ENCODE peak calls at places on chromosomes 6 and 20, in seven cellular contexts. X, U, P, T, D, Z and O are unnamed samples.

GRCh38 chr20:10511507-10512231 is 76.6 kb downstream of the SLX4IP start:
- DNase-seq in X (peak), U (peak), P (peak), T (peak), D (peak), Z (peak), O (peak)

GRCh38 chr20:11849976-11850670 is 67.6 kb upstream of the BTBD3 start:
- DNase-seq in X (peak), U (no peak), P (no peak), T (no peak), D (no peak), Z (no peak), O (no peak)

GRCh38 chr6:109580519-109580918 is 97.5 kb upstream of the ZBTB24 start:
- DNase-seq in X (peak), U (no peak), P (no peak), T (no peak), D (no peak), Z (no peak), O (peak)

GRCh38 chr6:3778701-3779573 is 27.4 kb upstream of the PXDC1 start:
- DNase-seq in X (no peak), U (no peak), P (no peak), T (no peak), D (no peak), Z (no peak), O (no peak)

GRCh38 chr6:107763959-107764358 is 60.2 kb downstream of the SCML4 start:
- DNase-seq in X (no peak), U (no peak), P (no peak), T (no peak), D (no peak), Z (no peak), O (peak)

GRCh38 chr20:46255440-46256104 is 52.7 kb downstream of the CDH22 start:
- DNase-seq in X (peak), U (peak), P (no peak), T (no peak), D (peak), Z (peak), O (no peak)

GRCh38 chr6:146961831-146962230 is 242.4 kb upstream of the STXBP5 start:
- DNase-seq in X (no peak), U (no peak), P (no peak), T (no peak), D (no peak), Z (no peak), O (no peak)

GRCh38 chr6:17492350-17492749 is 99.0 kb downstream of the CAP2 start:
- DNase-seq in X (no peak), U (no peak), P (no peak), T (no peak), D (no peak), Z (no peak), O (no peak)

GRCh38 chr20:25320035-25320800 is 70.4 kb downstream of the ABHD12 start:
- DNase-seq in X (no peak), U (no peak), P (no peak), T (no peak), D (no peak), Z (no peak), O (no peak)

GRCh38 chr6:2651536-2651935 is 99.2 kb downstream of the MYLK4 start:
- DNase-seq in X (no peak), U (no peak), P (no peak), T (no peak), D (no peak), Z (no peak), O (no peak)

GRCh38 chr20:24783631-24784492 is 165.2 kb upstream of the CST7 start:
- DNase-seq in X (no peak), U (no peak), P (no peak), T (no peak), D (no peak), Z (peak), O (no peak)

GRCh38 chr6:107443066-107443903 is 16.1 kb downstream of the PDSS2 start:
- DNase-seq in X (no peak), U (no peak), P (no peak), T (no peak), D (no peak), Z (no peak), O (no peak)

GRCh38 chr6:38684904-38685303 is 18.0 kb downstream of the GLO1 start:
- DNase-seq in X (no peak), U (no peak), P (no peak), T (no peak), D (no peak), Z (no peak), O (no peak)

GRCh38 chr6:25359191-25359861 is 80.2 kb downstream of the CARMIL1 start:
- DNase-seq in X (peak), U (peak), P (peak), T (no peak), D (peak), Z (no peak), O (peak)

GRCh38 chr6:39060467-39061160 is 12.0 kb downstream of the GLP1R start:
- DNase-seq in X (no peak), U (no peak), P (no peak), T (no peak), D (no peak), Z (no peak), O (no peak)

GRCh38 chr6:39289490-39289889 is 24.7 kb downstream of the KCNK17 start:
- DNase-seq in X (no peak), U (no peak), P (no peak), T (no peak), D (no peak), Z (no peak), O (no peak)

GRCh38 chr20:32232487-32232886 is 24.8 kb downstream of the POFUT1 start:
- DNase-seq in X (no peak), U (no peak), P (no peak), T (no peak), D (no peak), Z (no peak), O (no peak)

GRCh38 chr20:20293986-20294385 is 73.9 kb upstream of the INSM1 start:
- DNase-seq in X (no peak), U (no peak), P (no peak), T (no peak), D (no peak), Z (no peak), O (no peak)

GRCh38 chr6:133973109-133973971 is 20.3 kb downstream of the TBPL1 start:
- DNase-seq in X (peak), U (no peak), P (no peak), T (no peak), D (no peak), Z (peak), O (peak)

GRCh38 chr6:187252-187840 is 104.9 kb upstream of the DUSP22 start:
- DNase-seq in X (no peak), U (no peak), P (no peak), T (no peak), D (no peak), Z (peak), O (no peak)

GRCh38 chr6:108528878-108529277 is 31.8 kb upstream of the FOXO3 start:
- DNase-seq in X (no peak), U (no peak), P (no peak), T (no peak), D (no peak), Z (no peak), O (no peak)

DNA sequence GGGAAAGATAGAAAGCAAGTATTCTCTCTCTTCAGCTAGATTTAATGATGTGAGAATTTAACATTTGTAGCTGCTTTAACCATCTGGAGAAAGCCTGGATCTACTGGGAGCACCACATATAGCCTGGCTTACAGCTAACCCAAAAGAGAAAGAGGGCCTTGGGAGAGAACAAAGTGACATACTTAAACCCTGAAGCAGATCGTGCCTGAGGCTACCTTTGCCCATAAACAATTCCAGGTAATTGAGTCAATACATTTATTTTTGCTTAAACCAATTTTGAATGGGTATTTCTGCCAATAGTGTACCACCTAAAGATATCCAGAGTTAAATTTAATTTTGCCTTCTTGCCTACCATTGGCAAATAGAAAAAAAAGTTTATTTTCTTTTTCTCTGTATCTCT is 103.4 kb upstream of the HIVEP1 start:
- DNase-seq in X (no peak), U (no peak), P (no peak), T (no peak), D (no peak), Z (no peak), O (no peak)
- TF ChIP-seq CTCF in X (no peak), U (no peak), P (no peak), T (no peak), D (no peak), Z (no peak), O (no peak)

GRCh38 chr20:49622243-49622642 is 54.3 kb upstream of the PTGIS start:
- DNase-seq in X (no peak), U (no peak), P (no peak), T (no peak), D (no peak), Z (no peak), O (no peak)

GRCh38 chr20:49619113-49620048 is 51.4 kb upstream of the PTGIS start:
- DNase-seq in X (no peak), U (no peak), P (no peak), T (no peak), D (no peak), Z (no peak), O (no peak)

GRCh38 chr20:49624317-49624716 is 56.4 kb upstream of the PTGIS start:
- DNase-seq in X (no peak), U (no peak), P (no peak), T (no peak), D (no peak), Z (no peak), O (no peak)

GRCh38 chr20:49618289-49618688 is 50.4 kb upstream of the PTGIS start:
- DNase-seq in X (no peak), U (no peak), P (no peak), T (no peak), D (no peak), Z (no peak), O (no peak)

DNA sequence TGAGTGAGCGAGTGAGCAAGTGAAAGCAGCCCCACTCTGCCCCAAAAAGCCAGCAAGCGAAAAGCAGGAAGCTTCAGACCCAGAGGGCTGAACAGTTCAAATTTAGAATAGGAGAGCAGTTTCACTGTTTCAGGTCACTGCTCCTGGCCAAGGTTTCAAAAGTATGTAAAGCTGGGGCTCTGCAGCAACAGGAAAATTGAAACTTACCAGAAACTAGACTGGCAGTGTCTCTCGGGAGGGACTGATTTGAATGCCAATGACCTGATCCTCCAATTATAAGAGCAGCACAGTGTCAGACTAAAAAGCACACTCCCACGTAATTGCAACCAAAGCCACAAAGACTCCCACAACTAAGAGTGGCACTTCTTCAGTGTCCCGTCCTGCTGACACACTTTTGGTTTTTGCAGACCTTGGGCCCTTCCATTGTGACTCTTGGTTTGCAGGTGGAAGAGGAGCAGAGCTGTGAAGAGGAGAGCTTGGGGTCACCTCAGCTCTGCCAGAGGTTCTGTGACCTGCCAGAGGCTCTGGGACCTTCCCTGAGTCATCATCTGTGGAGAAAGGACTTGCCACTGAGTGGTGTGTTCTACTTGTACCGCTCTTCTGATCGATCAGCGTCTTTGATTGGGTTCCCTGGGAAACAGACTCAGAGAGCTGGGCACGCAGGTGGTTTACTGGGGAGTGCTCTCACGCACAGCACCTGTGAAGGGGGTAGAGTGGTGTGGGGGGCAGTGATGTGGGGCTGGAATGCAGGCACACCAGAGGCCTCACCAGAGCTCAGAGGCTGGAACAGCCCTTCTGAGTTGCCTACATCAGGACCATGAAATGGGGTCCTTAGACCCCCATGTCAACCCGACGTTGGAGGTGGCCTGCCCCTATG is 52.7 kb upstream of the PTGIS start:
- DNase-seq in X (no peak), U (no peak), P (no peak), T (no peak), D (no peak), Z (no peak), O (no peak)
- H3K4me3 ChIP-seq in X (no peak), U (no peak), P (no peak), T (no peak), D (no peak), Z (no peak), O (no peak)

GRCh38 chr6:118896339-118897136 is 2.6 kb downstream of the ASF1A start:
- DNase-seq in X (peak), U (no peak), P (no peak), T (no peak), D (no peak), Z (peak), O (no peak)
- TF ChIP-seq CTCF in X (peak), U (no peak), P (peak), T (peak), D (peak), Z (peak), O (peak)

GRCh38 chr20:62875419-62876355 is 14.1 kb upstream of the TCFL5 start:
- DNase-seq in X (peak), U (peak), P (no peak), T (peak), D (peak), Z (peak), O (peak)
- H3K4me3 ChIP-seq in X (no peak), U (no peak), P (no peak), T (no peak), D (peak), Z (no peak), O (no peak)

GRCh38 chr6:119284861-119285521 is 64.6 kb downstream of the MAN1A1 start:
- DNase-seq in X (no peak), U (no peak), P (no peak), T (peak), D (no peak), Z (no peak), O (no peak)
- TF ChIP-seq CTCF in X (peak), U (no peak), P (peak), T (peak), D (no peak), Z (no peak), O (peak)